ENCODE peak calls at places on chromosomes 13 and 19, in four cellular contexts. F, W, X and P are unnamed samples.

GRCh38 chr13:29480893-29481525 is 114.5 kb downstream of the SLC7A1 start:
- DNase-seq in X (no peak), W (no peak), F (no peak), P (no peak)

GRCh38 chr13:113074876-113075275 is 30.7 kb upstream of the F7 start:
- DNase-seq in X (no peak), F (no peak), W (no peak), P (no peak)

GRCh38 chr13:37058801-37059135 is 720 bp downstream of the SUPT20H start:
- DNase-seq in W (no peak), F (peak; percentile 58), X (no peak), P (no peak)

GRCh38 chr19:42293539-42293938 is 8.4 kb upstream of the PRR19 start:
- DNase-seq in X (no peak), W (no peak), F (no peak), P (no peak)

GRCh38 chr13:38687246-38688229 is 661 bp downstream of the FREM2 start:
- DNase-seq in W (no peak), X (peak; percentile 0), F (peak; percentile 62), P (peak; percentile 86)

GRCh38 chr19:33388817-33389573 is 15.5 kb downstream of the CEBPG start:
- DNase-seq in W (no peak), X (no peak), F (no peak), P (no peak)

GRCh38 chr13:80070024-80070703 is 270.8 kb downstream of the SPRY2 start:
- DNase-seq in W (no peak), X (no peak), F (no peak), P (no peak)

GRCh38 chr13:93473441-93474270 is 247.0 kb downstream of the GPC6 start:
- DNase-seq in W (peak; percentile 74), F (no peak), X (peak; percentile 16), P (no peak)

GRCh38 chr13:101942038-101942437 is 459.8 kb downstream of the FGF14 start:
- DNase-seq in W (peak; percentile 16), F (peak; percentile 66), X (peak; percentile 4), P (no peak)

GRCh38 chr13:49622174-49622946 is 5.9 kb upstream of the ARL11 start:
- DNase-seq in W (no peak), X (no peak), F (peak; percentile 68), P (no peak)

GRCh38 chr13:23871616-23872220 is 17.5 kb downstream of the MIPEP start:
- DNase-seq in X (peak; percentile 30), F (peak; percentile 20), W (peak; percentile 59), P (no peak)

GRCh38 chr13:52949744-52950143 is 78.9 kb upstream of the OLFM4 start:
- DNase-seq in F (no peak), X (no peak), W (no peak), P (no peak)

GRCh38 chr13:113378825-113379224 is 14.9 kb upstream of the GRTP1 start:
- DNase-seq in X (no peak), W (no peak), F (no peak), P (no peak)

GRCh38 chr13:65679240-65679639 is 1550.9 kb downstream of the PCDH9 start:
- DNase-seq in X (peak; percentile 65), F (no peak), W (peak; percentile 54), P (no peak)

GRCh38 chr19:46920341-46920740 is 59.5 kb downstream of the ARHGAP35 start:
- DNase-seq in W (no peak), F (no peak), X (no peak), P (no peak)

GRCh38 chr19:45901432-45901903 is 945 bp downstream of the MYPOP start:
- DNase-seq in W (peak; percentile 42), X (no peak), F (peak; percentile 29), P (no peak)

GRCh38 chr13:105491345-105491744 is 1044.1 kb downstream of the EFNB2 start:
- DNase-seq in X (no peak), F (no peak), W (no peak), P (no peak)

DNA sequence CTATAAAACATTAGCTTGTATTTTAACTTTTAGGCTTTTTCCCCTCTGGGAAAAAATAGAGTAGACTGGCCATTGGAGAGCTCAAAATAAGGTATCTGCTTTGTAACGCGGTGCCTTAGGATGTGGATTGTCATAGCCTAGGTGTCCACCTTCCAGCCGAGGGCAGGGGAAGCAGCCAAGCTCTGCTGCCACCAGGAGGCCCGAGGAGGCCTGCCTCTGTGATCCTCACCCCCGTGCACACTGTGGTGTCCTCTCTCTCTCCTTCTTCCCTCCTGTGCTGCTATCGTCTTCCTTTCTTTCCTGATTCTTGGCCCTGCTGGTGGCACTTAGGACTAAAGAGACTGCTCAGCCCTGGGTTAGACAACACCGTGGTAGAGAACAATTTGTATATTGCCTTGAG is 11.3 kb downstream of the HNRNPM start:
- DNase-seq in W (no peak), F (no peak), X (no peak), P (no peak)
- TF ChIP-seq CTCF in W (no peak), F (peak; percentile 23), X (no peak), P (peak; percentile 24)

GRCh38 chr19:18660939-18661338 is 22.5 kb upstream of the CRTC1 start:
- DNase-seq in F (no peak), X (no peak), W (no peak), P (no peak)

GRCh38 chr19:18659281-18660050 is 22.6 kb downstream of the KLHL26 start:
- DNase-seq in W (no peak), F (no peak), X (peak; percentile 42), P (no peak)

GRCh38 chr19:18658366-18658855 is 21.6 kb downstream of the KLHL26 start:
- DNase-seq in X (no peak), F (no peak), W (no peak), P (no peak)

GRCh38 chr19:18661346-18661745 is 22.1 kb upstream of the CRTC1 start:
- DNase-seq in W (no peak), X (no peak), F (no peak), P (no peak)

GRCh38 chr19:18660051-18660910 is 23.2 kb upstream of the CRTC1 start:
- DNase-seq in W (peak; percentile 69), X (peak; percentile 72), F (no peak), P (no peak)
- TF ChIP-seq CTCF in W (no peak), X (no peak), F (no peak), P (no peak)

GRCh38 chr19:1850809-1851544 is 2.7 kb upstream of the REXO1 start:
- DNase-seq in W (no peak), F (no peak), X (no peak), P (no peak)
- TF ChIP-seq CTCF in W (peak; percentile 4), F (no peak), X (no peak), P (no peak)

DNA sequence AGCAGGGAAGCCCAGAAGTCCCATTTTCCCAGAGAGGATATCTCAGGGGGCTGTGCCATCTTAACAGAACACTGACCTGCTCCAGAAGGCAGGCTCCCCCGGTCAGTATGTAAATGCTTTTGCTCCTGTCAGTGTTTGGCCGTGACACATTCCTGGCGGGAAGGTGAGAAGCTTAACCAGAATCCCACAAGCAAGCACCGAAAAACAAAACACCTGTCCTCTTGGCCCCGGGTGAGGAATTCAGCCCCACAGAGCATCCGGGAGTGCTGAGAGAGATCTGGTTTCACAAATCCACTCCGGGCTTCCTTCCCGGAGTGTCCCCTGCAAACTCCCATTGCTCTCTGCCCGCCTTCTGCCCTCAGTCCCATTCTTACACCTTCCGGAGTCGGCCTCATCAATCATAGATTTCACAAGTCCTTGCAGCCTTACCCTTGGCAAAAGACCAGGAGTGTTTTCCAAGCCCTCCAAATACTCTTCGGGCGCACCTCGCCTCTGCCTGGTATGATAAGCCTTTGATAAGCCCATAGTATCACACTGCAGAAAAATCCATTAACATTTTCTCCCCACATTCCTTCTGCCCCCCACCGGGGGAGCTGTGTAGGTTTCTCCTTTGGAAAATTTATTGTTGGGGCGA is 12.2 kb downstream of the TPM4 start:
- DNase-seq in X (peak; percentile 62), F (no peak), W (no peak), P (no peak)
- TF ChIP-seq CTCF in X (peak; percentile 31), F (peak; percentile 17), W (no peak), P (peak; percentile 19)

DNA sequence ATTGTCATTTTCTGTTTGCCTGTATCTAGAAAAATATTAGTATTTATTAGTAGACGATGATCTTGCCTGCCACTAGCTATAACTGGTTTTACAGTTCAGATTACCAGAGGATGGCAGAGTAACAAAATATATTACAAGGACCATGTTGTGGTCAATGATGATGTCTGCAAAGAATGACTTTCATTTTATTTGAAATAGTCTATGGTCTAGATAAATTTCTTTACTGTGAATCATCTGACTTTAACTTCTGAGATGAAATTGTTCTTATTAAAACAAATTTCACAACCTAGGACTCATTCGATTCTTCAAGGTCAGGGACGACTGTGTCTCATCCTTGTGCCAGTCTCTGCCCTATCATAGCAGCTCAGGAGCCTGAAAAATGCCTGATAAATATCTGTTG is 637.8 kb upstream of the KLF12 start:
- DNase-seq in F (no peak), X (peak; percentile 83), W (peak; percentile 87), P (no peak)
- TF ChIP-seq CTCF in F (no peak), X (no peak), W (no peak), P (no peak)

GRCh38 chr19:29467824-29468401 is 57.9 kb upstream of the VSTM2B start:
- DNase-seq in X (no peak), W (peak; percentile 21), F (peak; percentile 31), P (no peak)
- TF ChIP-seq CTCF in X (no peak), W (peak; percentile 23), F (peak; percentile 29), P (no peak)

GRCh38 chr19:32345261-32346207 is at the start of gene ZNF507:
- DNase-seq in W (peak; percentile 58), F (peak; percentile 88), X (peak; percentile 31), P (peak; percentile 95)
- TF ChIP-seq CTCF in W (peak; percentile 3), F (no peak), X (no peak), P (no peak)

GRCh38 chr13:41056996-41057711 is 4.2 kb upstream of the WBP4 start:
- DNase-seq in W (no peak), X (no peak), F (no peak), P (no peak)

GRCh38 chr13:41053384-41053826 is 7.9 kb upstream of the WBP4 start:
- DNase-seq in F (no peak), W (peak; percentile 49), X (no peak), P (no peak)

GRCh38 chr13:41054212-41054877 is 7.0 kb upstream of the WBP4 start:
- DNase-seq in W (peak; percentile 64), F (peak; percentile 57), X (peak; percentile 61), P (no peak)

GRCh38 chr13:41056194-41056593 is 5.1 kb upstream of the WBP4 start:
- DNase-seq in F (no peak), W (no peak), X (no peak), P (no peak)

DNA sequence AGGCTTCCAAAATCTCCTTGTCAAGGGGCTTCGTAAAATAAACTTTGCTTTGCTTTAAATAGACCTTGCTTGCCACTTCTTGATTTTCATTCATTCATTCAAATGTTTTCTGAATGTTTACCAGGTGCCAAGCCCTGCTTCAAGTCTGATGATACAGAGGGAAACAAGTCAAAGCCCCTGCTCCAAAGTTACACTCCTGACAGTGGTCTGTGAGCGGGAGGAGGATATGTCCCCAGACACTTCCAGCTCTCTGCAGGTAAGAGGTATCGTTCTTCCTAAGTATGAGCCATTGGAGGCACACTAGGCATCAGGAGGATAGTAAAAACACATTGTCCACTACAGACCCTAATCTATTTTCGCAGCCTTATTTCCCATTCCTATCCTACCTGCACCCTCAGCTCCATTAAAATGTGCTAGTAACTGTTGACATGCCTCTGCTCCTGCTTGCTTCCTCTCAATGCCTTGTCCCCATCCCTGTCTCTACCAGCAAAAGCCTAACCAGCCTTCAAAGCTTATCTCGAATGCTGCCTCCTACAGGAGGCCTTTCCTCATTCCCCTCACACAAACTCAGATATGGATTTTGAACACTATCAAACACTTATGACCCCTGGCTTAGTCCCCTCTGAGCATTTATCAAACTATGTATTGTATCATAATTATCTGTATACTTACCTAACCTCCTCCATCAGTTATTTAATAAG is 6.2 kb upstream of the WBP4 start:
- DNase-seq in X (no peak), F (no peak), W (no peak), P (no peak)
- TF ChIP-seq CTCF in X (peak; percentile 21), F (peak; percentile 25), W (peak; percentile 23), P (peak; percentile 17)